ENCODE peak calls at places on chromosome 11, in six cellular contexts. U is RWPE1, E is GM12865, Z is SJCRH30, M is neural progenitor cell, T is NCI-H524. V is an unnamed sample.
A peak's percentile ranks its signal among the peaks of the same experiment; 100 is the strongest.

GRCh38 chr11:68816917-68817419 is 24.7 kb downstream of the CPT1A start:
- DNase-seq in Z (no peak), T (no peak), E (peak; percentile 11), U (no peak), M (no peak), V (no peak)

GRCh38 chr11:20127671-20128527 is 32.4 kb downstream of the DBX1 start:
- DNase-seq in M (peak; percentile 88), T (peak; percentile 66), Z (peak; percentile 87), U (peak; percentile 57), E (peak; percentile 72), V (peak; percentile 50)

GRCh38 chr11:92955900-92956299 is 13.6 kb upstream of the MTNR1B start:
- DNase-seq in U (peak; percentile 46), T (no peak), M (no peak), Z (no peak), E (peak; percentile 26), V (no peak)

GRCh38 chr11:73779084-73779902 is 8.4 kb upstream of the MRPL48 start:
- DNase-seq in U (peak; percentile 97), M (peak; percentile 99), T (peak; percentile 99), E (peak; percentile 98), Z (peak; percentile 99), V (peak; percentile 94)

GRCh38 chr11:89436071-89436470 is 55.1 kb downstream of the NOX4 start:
- DNase-seq in E (no peak), M (peak; percentile 35), Z (no peak), T (no peak), U (no peak), V (no peak)

GRCh38 chr11:93196816-93197382 is 892 bp downstream of the SLC36A4 start:
- DNase-seq in Z (no peak), E (peak; percentile 9), M (no peak), T (peak; percentile 10), U (peak; percentile 5), V (no peak)

GRCh38 chr11:34859496-34859895 is 56.7 kb downstream of the APIP start:
- DNase-seq in E (no peak), Z (no peak), U (no peak), M (no peak), T (no peak), V (no peak)

GRCh38 chr11:61913699-61914395 is 3.5 kb downstream of the RAB3IL1 start:
- DNase-seq in U (no peak), T (no peak), E (no peak), M (no peak), Z (no peak), V (peak; percentile 9)

GRCh38 chr11:69657456-69657910 is 16.5 kb downstream of the CCND1 start:
- DNase-seq in U (no peak), E (no peak), Z (no peak), T (no peak), M (no peak), V (no peak)